ENCODE peak calls at places on chromosomes 13 and 19, in seven cellular contexts. E, Q, O, G, D, V and K are unnamed samples.

GRCh38 chr13:96238861-96239260 is 149.0 kb downstream of the HS6ST3 start:
- DNase-seq in D (no peak), E (no peak), O (peak; percentile 68), G (no peak), V (no peak), Q (no peak), K (no peak)

GRCh38 chr13:102651892-102652291 is 43.0 kb downstream of the METTL21C start:
- DNase-seq in Q (no peak), V (no peak), O (no peak), D (no peak), E (no peak), G (no peak), K (no peak)

GRCh38 chr13:30466358-30466714 is 600 bp upstream of the HMGB1 start:
- DNase-seq in G (peak; percentile 50), D (no peak), E (no peak), O (peak; percentile 53), Q (no peak), V (no peak), K (no peak)

GRCh38 chr19:23665651-23666410 is 21.2 kb downstream of the ZNF675 start:
- DNase-seq in G (peak; percentile 56), D (no peak), V (no peak), Q (no peak), O (no peak), E (no peak), K (no peak)

GRCh38 chr19:6021878-6022569 is 44.1 kb upstream of the RANBP3 start:
- DNase-seq in E (peak; percentile 80), Q (peak; percentile 79), V (peak; percentile 88), D (peak; percentile 82), O (peak; percentile 41), G (peak; percentile 96), K (peak; percentile 75)

GRCh38 chr13:45434556-45435371 is 16.6 kb upstream of the SLC25A30 start:
- DNase-seq in G (no peak), D (no peak), Q (no peak), E (peak; percentile 51), O (no peak), V (no peak), K (no peak)

GRCh38 chr19:10768369-10768768 is 50.5 kb downstream of the DNM2 start:
- DNase-seq in Q (no peak), V (no peak), E (no peak), O (no peak), D (no peak), G (no peak), K (no peak)

GRCh38 chr13:74039667-74040066 is 94.5 kb downstream of the KLF12 start:
- DNase-seq in E (no peak), O (no peak), Q (no peak), D (no peak), G (no peak), V (no peak), K (no peak)

GRCh38 chr19:13621413-13621812 is 115.1 kb upstream of the CACNA1A start:
- DNase-seq in E (no peak), Q (no peak), D (no peak), V (no peak), O (peak; percentile 96), G (peak; percentile 67), K (no peak)

GRCh38 chr13:52950436-52950960 is 78.1 kb upstream of the OLFM4 start:
- DNase-seq in E (no peak), V (no peak), Q (no peak), O (no peak), G (no peak), D (no peak), K (no peak)

GRCh38 chr13:110680852-110681251 is 25.1 kb downstream of the CARS2 start:
- DNase-seq in V (no peak), Q (peak; percentile 22), G (peak; percentile 80), D (no peak), E (no peak), O (no peak), K (no peak)

GRCh38 chr13:50842246-50842645 is 1.2 kb downstream of the DLEU7 start:
- DNase-seq in O (no peak), E (no peak), V (no peak), G (no peak), D (no peak), Q (no peak), K (no peak)

GRCh38 chr19:39263912-39264305 is 4.3 kb upstream of the IFNL2 start:
- DNase-seq in O (no peak), G (peak; percentile 59), Q (no peak), V (peak; percentile 25), E (no peak), D (no peak), K (no peak)

GRCh38 chr19:46959962-46960556 is 59.6 kb upstream of the NPAS1 start:
- DNase-seq in D (no peak), Q (no peak), V (no peak), O (peak; percentile 61), G (no peak), E (no peak), K (no peak)

GRCh38 chr13:110590577-110590976 is 24.8 kb upstream of the NAXD start:
- DNase-seq in V (no peak), Q (no peak), E (no peak), G (no peak), O (no peak), D (no peak), K (no peak)

GRCh38 chr13:46553521-46553885 is 533 bp downstream of the LRCH1 start:
- DNase-seq in G (peak; percentile 51), O (no peak), E (peak; percentile 41), V (no peak), D (no peak), Q (no peak), K (no peak)

GRCh38 chr19:18439025-18439909 is 1.3 kb upstream of the ISYNA1 start:
- DNase-seq in G (peak; percentile 56), O (peak; percentile 57), E (no peak), V (peak; percentile 56), Q (no peak), D (no peak), K (no peak)

GRCh38 chr13:50796463-50796862 is 47.0 kb downstream of the DLEU7 start:
- DNase-seq in D (no peak), O (no peak), G (no peak), V (no peak), E (no peak), Q (no peak), K (no peak)

GRCh38 chr19:35718345-35719041 is 690 bp downstream of the KMT2B start:
- DNase-seq in V (peak; percentile 56), O (peak; percentile 15), E (peak; percentile 42), Q (peak; percentile 53), D (peak; percentile 88), G (peak; percentile 37), K (peak; percentile 55)

GRCh38 chr19:13717194-13717643 is 47.1 kb upstream of the MRI1 start:
- DNase-seq in D (no peak), G (no peak), Q (no peak), V (no peak), O (peak; percentile 52), E (no peak), K (no peak)

GRCh38 chr19:50932018-50932689 is 20.7 kb downstream of the KLK5 start:
- DNase-seq in E (no peak), V (no peak), Q (no peak), G (no peak), D (no peak), O (no peak), K (no peak)

GRCh38 chr19:19115954-19116353 is 22.3 kb downstream of the TMEM161A start:
- DNase-seq in E (peak; percentile 54), O (no peak), D (peak; percentile 70), Q (peak; percentile 27), G (peak; percentile 89), V (peak; percentile 44), K (no peak)

GRCh38 chr13:114026128-114026880 is 52.4 kb upstream of the C13orf46 start:
- DNase-seq in Q (no peak), D (peak; percentile 72), E (no peak), V (no peak), G (no peak), O (no peak), K (peak; percentile 48)

GRCh38 chr13:40060318-40061007 is 405.0 kb downstream of the COG6 start:
- DNase-seq in O (peak; percentile 94), G (no peak), Q (no peak), E (no peak), V (peak; percentile 96), D (peak; percentile 59), K (peak; percentile 57)

GRCh38 chr19:10620786-10621185 is 4.6 kb upstream of the SLC44A2 start:
- DNase-seq in O (no peak), G (no peak), V (no peak), D (no peak), E (no peak), Q (no peak), K (no peak)

GRCh38 chr19:28701491-28701890 is 511.5 kb downstream of the UQCRFS1 start:
- DNase-seq in V (no peak), E (no peak), Q (no peak), D (no peak), G (no peak), O (peak; percentile 57), K (no peak)

GRCh38 chr13:41682766-41683165 is 225.4 kb downstream of the RGCC start:
- DNase-seq in V (no peak), G (no peak), O (no peak), Q (no peak), E (no peak), D (no peak), K (no peak)

GRCh38 chr19:7641288-7642276 is 4.7 kb downstream of the STXBP2 start:
- DNase-seq in V (no peak), E (no peak), Q (no peak), G (peak; percentile 70), D (peak; percentile 73), O (no peak), K (no peak)
- H3K4me1 ChIP-seq in V (peaks cover 22% of the 10 kb centered on the region), E (no peaks in the 10 kb centered on the region), Q (peaks cover 10% of the 10 kb centered on the region), G (no peaks in the 10 kb centered on the region), D (peaks cover 45% of the 10 kb centered on the region), O (no peaks in the 10 kb centered on the region), K (no peaks in the 10 kb centered on the region)

DNA sequence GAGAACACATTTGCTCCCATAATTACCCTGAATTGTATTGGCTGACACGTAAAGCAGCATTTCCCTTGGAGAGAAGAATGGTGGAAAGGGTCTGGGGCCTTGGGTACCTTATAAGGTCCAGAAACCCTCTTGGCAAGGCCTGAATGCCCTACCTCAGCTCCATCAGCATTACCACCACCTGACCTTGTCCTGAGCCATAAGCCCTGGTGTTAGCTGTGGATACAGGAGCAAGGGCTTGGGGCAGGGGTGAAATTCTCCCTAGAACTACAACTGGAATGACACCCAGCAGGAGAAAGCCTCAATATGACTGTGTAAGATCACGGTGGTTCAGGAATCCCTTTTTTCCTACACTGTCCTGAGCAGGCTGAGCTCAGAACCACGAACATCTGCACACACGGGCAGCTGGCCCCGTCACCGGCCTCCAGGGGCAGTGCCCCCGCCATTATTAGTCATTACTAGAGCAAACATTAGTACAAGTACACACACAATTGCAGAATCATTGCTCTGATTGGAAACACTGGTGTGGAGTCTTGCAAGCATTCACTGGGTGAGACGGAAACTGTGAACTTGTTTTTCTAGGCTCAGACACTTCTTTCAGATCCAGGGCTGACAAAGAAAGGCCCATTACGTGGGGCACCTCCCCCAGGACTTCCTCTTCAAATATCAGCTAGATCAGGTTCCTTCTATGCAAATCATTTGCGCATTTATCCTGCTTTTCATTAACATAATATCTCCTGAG is 26.7 kb upstream of the MTIF3 start:
- DNase-seq in E (no peak), V (peak; percentile 33), O (peak; percentile 5), G (no peak), D (no peak), Q (peak; percentile 9), K (no peak)
- H3K4me1 ChIP-seq in E (no peaks in the 10 kb centered on the region), V (no peaks in the 10 kb centered on the region), O (no peaks in the 10 kb centered on the region), G (no peaks in the 10 kb centered on the region), D (no peaks in the 10 kb centered on the region), Q (peaks cover 7% of the 10 kb centered on the region), K (no peaks in the 10 kb centered on the region)

GRCh38 chr13:26551255-26551654 is 6.2 kb upstream of the WASF3 start:
- DNase-seq in G (no peak), Q (no peak), V (no peak), E (no peak), O (no peak), D (no peak), K (no peak)
- H3K4me1 ChIP-seq in G (no peaks in the 10 kb centered on the region), Q (no peaks in the 10 kb centered on the region), V (no peaks in the 10 kb centered on the region), E (no peaks in the 10 kb centered on the region), O (no peaks in the 10 kb centered on the region), D (no peaks in the 10 kb centered on the region), K (no peaks in the 10 kb centered on the region)

GRCh38 chr19:55643733-55644116 is 276 bp downstream of the ZNF581 start:
- DNase-seq in D (no peak), V (no peak), G (no peak), O (no peak), E (no peak), Q (no peak), K (peak; percentile 71)
- H3K4me1 ChIP-seq in D (peaks cover 80% of the 10 kb centered on the region), V (peaks cover 69% of the 10 kb centered on the region), G (no peaks in the 10 kb centered on the region), O (peaks cover 16% of the 10 kb centered on the region), E (peaks cover 34% of the 10 kb centered on the region), Q (peaks cover 27% of the 10 kb centered on the region), K (peaks cover 6% of the 10 kb centered on the region)